ENCODE peak calls at places on chromosome 5, in seven cellular contexts. O is GM12865, X is upper lobe of left lung, V is kidney epithelial cell, H is uterus, E is psoas muscle, T is cardiac muscle cell. N is an unnamed sample.

GRCh38 chr5:132251220-132251725 is 6.2 kb upstream of the PDLIM4 start:
- DNase-seq in O (no peak), X (no peak), V (no peak), H (no peak), E (no peak), T (no peak), N (no peak)

GRCh38 chr5:152994040-152994439 is 496.4 kb upstream of the GRIA1 start:
- DNase-seq in O (no peak), X (no peak), V (no peak), H (no peak), E (no peak), T (no peak), N (no peak)

GRCh38 chr5:73268826-73269225 is 95.8 kb downstream of the TMEM174 start:
- DNase-seq in O (no peak), X (no peak), V (no peak), H (no peak), E (no peak), T (no peak), N (no peak)

GRCh38 chr5:136114406-136115132 is 18.1 kb upstream of the SMAD5 start:
- DNase-seq in O (no peak), X (no peak), V (no peak), H (no peak), E (no peak), T (no peak), N (no peak)

GRCh38 chr5:111993242-111993641 is 236.2 kb upstream of the NREP start:
- DNase-seq in O (peak), X (no peak), V (no peak), H (no peak), E (no peak), T (no peak), N (no peak)

GRCh38 chr5:145965804-145966203 is 29.4 kb downstream of the SH3RF2 start:
- DNase-seq in O (no peak), X (no peak), V (no peak), H (no peak), E (no peak), T (no peak), N (no peak)

GRCh38 chr5:22109315-22109714 is 743.8 kb downstream of the CDH12 start:
- DNase-seq in O (no peak), X (no peak), V (no peak), H (no peak), E (no peak), T (no peak), N (no peak)

GRCh38 chr5:82425591-82425990 is 147.4 kb upstream of the RPS23 start:
- DNase-seq in O (no peak), X (no peak), V (no peak), H (no peak), E (peak), T (no peak), N (no peak)

GRCh38 chr5:20229286-20230005 is 241.4 kb upstream of the CDH18 start:
- DNase-seq in O (no peak), X (no peak), V (no peak), H (no peak), E (no peak), T (no peak), N (no peak)

GRCh38 chr5:2917524-2917923 is 166.0 kb upstream of the IRX2 start:
- DNase-seq in O (no peak), X (peak), V (no peak), H (no peak), E (no peak), T (no peak), N (no peak)

GRCh38 chr5:148913493-148913892 is 87.1 kb downstream of the ADRB2 start:
- DNase-seq in O (no peak), X (no peak), V (no peak), H (no peak), E (no peak), T (no peak), N (no peak)

GRCh38 chr5:64811050-64811640 is 42.4 kb downstream of the CWC27 start:
- DNase-seq in O (peak), X (no peak), V (peak), H (no peak), E (no peak), T (peak), N (peak)

GRCh38 chr5:172542651-172543131 is 88.4 kb upstream of the SH3PXD2B start:
- DNase-seq in O (no peak), X (peak), V (no peak), H (peak), E (no peak), T (no peak), N (no peak)

GRCh38 chr5:172541119-172541763 is 86.9 kb upstream of the SH3PXD2B start:
- DNase-seq in O (no peak), X (no peak), V (no peak), H (peak), E (no peak), T (peak), N (no peak)

GRCh38 chr5:172543484-172544298 is 89.4 kb upstream of the SH3PXD2B start:
- DNase-seq in O (no peak), X (no peak), V (no peak), H (peak), E (no peak), T (no peak), N (no peak)

GRCh38 chr5:172540099-172540870 is 86.0 kb upstream of the SH3PXD2B start:
- DNase-seq in O (no peak), X (no peak), V (no peak), H (peak), E (no peak), T (no peak), N (no peak)

DNA sequence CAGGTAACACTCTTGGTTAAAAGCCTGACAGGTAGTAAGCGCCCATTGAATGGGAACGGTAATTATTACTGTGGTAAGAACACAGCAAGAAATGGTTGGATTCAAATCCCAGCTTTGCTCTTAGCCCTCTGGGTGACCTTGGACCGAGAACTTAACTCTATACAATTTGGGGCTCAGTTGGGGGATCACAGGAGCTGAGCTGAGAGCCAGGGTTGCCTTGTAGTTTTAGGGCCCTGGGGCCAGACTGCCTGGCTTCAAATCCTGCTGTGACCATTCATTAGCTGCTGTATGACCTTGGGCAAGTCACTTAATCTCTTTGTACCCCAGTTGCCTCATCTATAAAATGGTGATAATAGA is 87.4 kb upstream of the SH3PXD2B start:
- DNase-seq in O (no peak), X (no peak), V (no peak), H (no peak), E (no peak), T (no peak), N (no peak)
- TF ChIP-seq CTCF in O (no peak), X (no peak), V (no peak), H (no peak), E (no peak), T (no peak), N (no peak)

GRCh38 chr5:119395080-119395836 is 39.4 kb downstream of the TNFAIP8 start:
- DNase-seq in O (peak), X (no peak), V (no peak), H (no peak), E (no peak), T (no peak), N (no peak)

GRCh38 chr5:119398713-119399492 is 43.1 kb downstream of the TNFAIP8 start:
- DNase-seq in O (no peak), X (no peak), V (no peak), H (peak), E (peak), T (no peak), N (peak)

GRCh38 chr5:119397518-119398380 is 41.9 kb downstream of the TNFAIP8 start:
- DNase-seq in O (peak), X (no peak), V (no peak), H (no peak), E (no peak), T (no peak), N (no peak)

GRCh38 chr5:119393746-119394145 is 37.9 kb downstream of the TNFAIP8 start:
- DNase-seq in O (no peak), X (no peak), V (no peak), H (no peak), E (no peak), T (no peak), N (no peak)

DNA sequence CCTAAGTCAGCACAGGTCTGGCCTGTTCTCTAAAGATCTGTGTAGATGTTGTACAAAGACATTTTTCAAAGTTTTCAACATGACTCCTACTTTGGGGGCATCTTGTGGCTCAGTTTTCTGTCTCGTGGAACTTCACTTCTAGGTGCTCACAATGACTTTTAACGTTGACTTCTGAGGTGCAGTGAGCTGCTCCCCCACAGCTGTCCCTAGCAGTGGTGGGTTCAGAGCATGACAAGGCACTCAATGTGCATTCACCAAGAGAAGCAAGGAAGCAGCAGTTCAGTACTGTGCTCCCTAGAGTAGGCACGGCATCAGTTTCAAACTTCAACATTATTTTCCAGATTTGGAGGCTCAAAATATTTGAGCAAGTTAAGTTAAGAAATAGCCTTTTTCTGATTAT is 40.4 kb downstream of the TNFAIP8 start:
- DNase-seq in O (peak), X (no peak), V (no peak), H (no peak), E (no peak), T (no peak), N (no peak)
- H3K4me3 ChIP-seq in O (no peak), X (no peak), V (no peak), H (no peak), E (no peak), T (no peak), N (no peak)

GRCh38 chr5:143209881-143210395 is 193.5 kb downstream of the NR3C1 start:
- DNase-seq in O (no peak), X (no peak), V (no peak), H (no peak), E (no peak), T (no peak), N (no peak)

GRCh38 chr5:143207058-143207457 is 196.4 kb downstream of the NR3C1 start:
- DNase-seq in O (peak), X (no peak), V (no peak), H (no peak), E (no peak), T (no peak), N (no peak)

GRCh38 chr5:143207563-143208364 is 195.7 kb downstream of the NR3C1 start:
- DNase-seq in O (peak), X (no peak), V (no peak), H (no peak), E (no peak), T (no peak), N (no peak)

GRCh38 chr5:143208365-143208641 is 195.2 kb downstream of the NR3C1 start:
- DNase-seq in O (peak), X (no peak), V (no peak), H (no peak), E (no peak), T (no peak), N (no peak)

GRCh38 chr5:143208781-143209510 is 194.5 kb downstream of the NR3C1 start:
- DNase-seq in O (peak), X (no peak), V (no peak), H (no peak), E (no peak), T (no peak), N (no peak)
- TF ChIP-seq CTCF in O (peak), X (no peak), V (peak), H (no peak), E (no peak), T (peak), N (peak)

DNA sequence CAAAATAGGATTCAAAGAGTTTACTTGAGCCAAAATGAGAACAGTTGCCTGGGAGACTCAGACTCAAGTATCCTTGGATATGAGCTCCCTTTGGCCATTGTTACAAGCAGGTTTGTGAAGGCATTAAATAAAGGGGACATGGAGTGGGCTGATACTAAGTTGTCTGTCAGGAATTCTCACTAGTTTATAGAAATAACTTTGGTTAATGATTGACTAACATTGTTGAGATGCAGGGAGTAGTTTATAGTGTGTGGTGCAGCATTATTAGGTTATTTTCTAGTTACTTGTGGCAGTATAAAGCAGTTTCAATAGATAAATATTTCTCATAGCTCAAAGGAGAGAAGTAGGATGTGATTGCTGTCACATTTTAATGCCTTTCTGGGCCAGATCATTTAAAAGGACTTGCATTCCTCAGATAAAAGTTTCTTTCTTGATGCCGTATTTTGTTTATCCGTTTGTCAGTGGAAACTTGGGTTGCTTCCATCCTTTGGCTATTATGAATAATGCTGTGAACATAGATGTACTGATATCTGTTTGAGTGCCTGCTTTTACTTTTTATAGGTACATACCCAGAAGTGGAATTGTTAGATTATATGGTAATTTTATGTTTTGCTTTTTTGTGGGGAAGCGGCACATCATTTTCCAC is 9.2 kb downstream of the AP3S1 start:
- DNase-seq in O (no peak), X (no peak), V (no peak), H (no peak), E (no peak), T (no peak), N (no peak)
- H3K4me3 ChIP-seq in O (no peak), X (no peak), V (no peak), H (no peak), E (no peak), T (no peak), N (no peak)

GRCh38 chr5:174552428-174552827 is 172.0 kb upstream of the MSX2 start:
- DNase-seq in O (no peak), X (no peak), V (no peak), H (no peak), E (no peak), T (no peak), N (no peak)
- TF ChIP-seq CTCF in O (no peak), X (no peak), V (no peak), H (no peak), E (no peak), T (no peak), N (no peak)

GRCh38 chr5:44388504-44389409 is 463 bp downstream of the FGF10 start:
- DNase-seq in O (no peak), X (peak), V (no peak), H (peak), E (peak), T (peak), N (no peak)

GRCh38 chr5:44389410-44389879 is at the start of gene FGF10:
- DNase-seq in O (no peak), X (peak), V (no peak), H (peak), E (peak), T (peak), N (no peak)

GRCh38 chr5:44387391-44387790 is 1.8 kb downstream of the FGF10 start:
- DNase-seq in O (no peak), X (no peak), V (no peak), H (no peak), E (no peak), T (peak), N (no peak)

GRCh38 chr5:44390332-44390731 is 1.1 kb upstream of the FGF10 start:
- DNase-seq in O (no peak), X (no peak), V (no peak), H (no peak), E (no peak), T (no peak), N (no peak)

GRCh38 chr5:44387911-44388310 is 1.3 kb downstream of the FGF10 start:
- DNase-seq in O (no peak), X (no peak), V (no peak), H (no peak), E (no peak), T (peak), N (no peak)
- H3K4me3 ChIP-seq in O (no peak), X (peak), V (no peak), H (peak), E (peak), T (peak), N (no peak)

N was measured in epithelial cell of proximal tubule.